ENCODE peak calls at places on chromosomes 3 and 15, in eight cellular contexts. T, S, Y, X, F, W, C and B are unnamed samples.

GRCh38 chr3:50245831-50246516 is 10.0 kb downstream of the GNAI2 start:
- DNase-seq in X (peak), T (peak), Y (peak), F (peak), W (peak), C (no peak), S (peak), B (peak)

GRCh38 chr3:160876568-160877100 is 120.6 kb downstream of the PPM1L start:
- DNase-seq in C (no peak), F (no peak), Y (no peak), T (no peak), X (no peak), W (no peak), S (no peak), B (no peak)

GRCh38 chr3:41209646-41210045 is 10.3 kb downstream of the CTNNB1 start:
- DNase-seq in F (no peak), X (peak), W (no peak), C (no peak), T (no peak), Y (no peak), S (no peak), B (no peak)

GRCh38 chr15:101522091-101522490 is 32.6 kb upstream of the PCSK6 start:
- DNase-seq in C (no peak), T (no peak), Y (no peak), X (no peak), F (no peak), S (no peak), W (no peak), B (no peak)

GRCh38 chr3:32082727-32083126 is 23.7 kb upstream of the GPD1L start:
- DNase-seq in F (peak), Y (no peak), X (no peak), W (peak), T (no peak), S (peak), C (peak), B (no peak)

GRCh38 chr3:124860599-124860998 is 26.6 kb downstream of the ITGB5 start:
- DNase-seq in S (peak), T (peak), X (peak), F (peak), W (peak), C (peak), Y (peak), B (peak)

GRCh38 chr3:45701167-45701867 is 12.1 kb downstream of the SACM1L start:
- DNase-seq in W (no peak), C (peak), S (no peak), F (no peak), T (no peak), X (no peak), Y (no peak), B (no peak)

GRCh38 chr3:155232605-155233004 is 60.9 kb downstream of the STRIT1 start:
- DNase-seq in Y (peak), F (peak), C (peak), S (peak), X (peak), W (peak), T (peak), B (peak)

GRCh38 chr3:70065666-70066253 is 66.2 kb downstream of the SAMMSON start:
- DNase-seq in T (no peak), Y (no peak), W (no peak), S (peak), X (no peak), F (no peak), C (no peak), B (peak)

GRCh38 chr3:175956964-175957363 is 1097.8 kb downstream of the NAALADL2 start:
- DNase-seq in S (peak), C (no peak), X (no peak), F (peak), T (no peak), W (no peak), Y (peak), B (peak)

GRCh38 chr15:41886741-41887140 is 7.1 kb downstream of the SPTBN5 start:
- DNase-seq in C (no peak), W (no peak), X (no peak), F (no peak), T (no peak), Y (no peak), S (no peak), B (no peak)

GRCh38 chr3:197149528-197149927 is 119.9 kb upstream of the MELTF start:
- DNase-seq in C (no peak), Y (no peak), F (peak), W (no peak), T (no peak), X (no peak), S (no peak), B (no peak)

GRCh38 chr3:27943106-27943505 is 221.0 kb upstream of the EOMES start:
- DNase-seq in C (no peak), F (peak), T (no peak), Y (peak), S (peak), W (peak), X (no peak), B (peak)
- TF ChIP-seq CTCF in C (peak), F (peak), T (peak), Y (peak), S (peak), W (peak), X (peak), B (no peak)

GRCh38 chr3:173538410-173538809 is 140.9 kb downstream of the NLGN1 start:
- DNase-seq in F (no peak), W (no peak), Y (no peak), T (no peak), X (no peak), C (no peak), S (no peak), B (no peak)
- TF ChIP-seq CTCF in F (no peak), W (no peak), Y (no peak), T (no peak), X (peak), C (peak), S (no peak), B (peak)

GRCh38 chr15:86044981-86045380 is 34.7 kb upstream of the AGBL1 start:
- DNase-seq in X (no peak), C (no peak), T (no peak), F (no peak), W (no peak), S (no peak), Y (no peak), B (no peak)
- TF ChIP-seq CTCF in X (no peak), C (no peak), T (no peak), F (no peak), W (no peak), S (no peak), Y (no peak), B (no peak)

DNA sequence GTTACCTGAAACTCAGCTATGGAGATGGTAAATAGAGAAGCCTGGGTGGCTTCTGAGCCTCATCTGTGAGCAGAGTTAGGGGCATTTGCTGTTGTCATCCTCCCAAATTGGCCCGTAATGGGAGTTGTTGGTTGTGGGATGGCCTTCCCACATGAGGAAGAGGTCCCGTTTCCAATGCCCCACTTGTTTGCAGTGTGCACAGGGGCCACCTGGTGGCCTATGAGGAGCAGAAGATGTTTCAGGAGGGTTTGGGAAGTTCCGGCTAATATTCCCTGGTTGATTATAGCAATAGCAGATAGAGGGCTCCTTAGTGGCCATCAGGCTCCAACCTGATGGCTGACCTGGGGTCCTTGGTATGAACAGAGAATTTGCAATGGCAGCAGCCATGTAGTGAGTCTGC is 1546.5 kb downstream of the OTOL1 start:
- DNase-seq in F (peak), X (peak), S (peak), T (no peak), W (no peak), Y (peak), C (no peak), B (peak)
- TF ChIP-seq CTCF in F (peak), X (peak), S (peak), T (peak), W (no peak), Y (peak), C (no peak), B (peak)

GRCh38 chr3:46893146-46893748 is 15.7 kb downstream of the PTH1R start:
- DNase-seq in W (no peak), T (no peak), C (no peak), F (peak), X (no peak), Y (no peak), S (no peak), B (no peak)

GRCh38 chr3:46891132-46891531 is 13.6 kb downstream of the PTH1R start:
- DNase-seq in Y (no peak), W (no peak), F (no peak), X (no peak), S (no peak), C (no peak), T (no peak), B (no peak)

GRCh38 chr3:46893763-46894162 is 16.2 kb downstream of the PTH1R start:
- DNase-seq in Y (no peak), T (no peak), W (no peak), F (no peak), X (no peak), S (no peak), C (no peak), B (no peak)

GRCh38 chr3:46894256-46894655 is 16.7 kb downstream of the PTH1R start:
- DNase-seq in Y (no peak), W (no peak), X (no peak), S (no peak), T (no peak), F (no peak), C (no peak), B (no peak)

DNA sequence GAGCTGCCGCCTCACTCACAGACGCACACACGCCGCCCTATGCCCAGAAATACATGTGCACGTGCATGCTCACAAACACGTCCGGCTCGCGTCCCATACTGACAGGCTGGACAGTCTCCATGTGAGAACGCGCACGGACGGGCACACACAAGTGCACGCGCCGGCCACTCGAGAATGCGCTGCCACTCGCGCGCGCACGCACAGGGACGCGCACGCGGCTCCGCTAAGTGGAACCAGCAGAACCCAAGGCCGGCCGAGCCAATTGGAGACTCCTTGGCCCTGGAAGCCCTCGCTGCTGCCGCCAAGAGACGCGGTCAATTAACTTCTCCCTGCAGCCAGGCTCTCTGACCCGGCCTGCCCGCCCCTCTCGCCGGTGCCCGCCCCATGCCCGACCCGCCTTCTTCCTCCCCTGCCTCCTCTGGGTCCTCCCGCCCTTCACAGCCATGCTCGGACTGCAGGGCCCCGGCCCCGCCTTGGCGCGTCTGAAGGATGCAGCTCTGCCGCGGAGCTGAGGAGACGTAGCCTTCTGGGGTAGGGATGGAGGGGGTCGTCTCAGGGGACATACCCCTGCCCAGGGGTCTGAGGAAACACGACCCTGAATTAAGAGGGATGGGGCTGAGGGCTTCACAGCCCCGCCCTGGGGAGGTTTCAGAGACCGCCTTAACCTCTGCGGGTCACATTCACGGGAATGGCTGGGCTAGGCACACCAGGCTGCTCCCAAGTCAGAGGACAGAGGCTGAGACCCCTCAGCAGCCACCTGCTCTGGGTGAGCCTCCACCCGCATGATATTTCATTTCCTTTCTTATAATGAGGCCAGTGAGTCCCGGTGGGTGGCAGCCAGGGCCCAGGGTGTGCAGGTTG is 15.0 kb downstream of the PTH1R start:
- DNase-seq in W (peak), F (peak), Y (peak), C (peak), S (peak), X (peak), T (peak), B (peak)
- TF ChIP-seq CTCF in W (no peak), F (no peak), Y (no peak), C (no peak), S (no peak), X (no peak), T (no peak), B (no peak)

DNA sequence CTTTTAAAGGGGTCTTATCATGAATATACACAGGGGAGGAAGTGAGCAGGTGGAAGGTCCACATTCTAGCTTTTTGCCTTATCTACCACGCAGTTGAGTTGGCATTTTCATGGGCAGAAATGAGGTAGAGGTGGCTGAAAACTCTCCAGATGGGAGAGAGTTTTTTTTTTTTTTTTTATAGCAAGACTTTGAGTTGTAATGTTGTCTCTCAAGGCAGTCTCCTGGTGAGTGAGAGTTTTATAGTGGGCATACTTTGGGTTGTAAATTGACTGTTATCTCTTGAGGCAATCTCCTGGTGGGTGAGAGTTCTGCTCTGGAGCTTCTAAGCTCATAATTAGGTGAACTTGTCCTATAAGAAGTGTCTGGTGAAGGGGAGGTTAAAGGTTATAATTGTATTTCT is 191.7 kb upstream of the NAALADL2 start:
- DNase-seq in T (no peak), W (no peak), Y (no peak), S (no peak), X (no peak), F (no peak), C (no peak), B (no peak)
- TF ChIP-seq CTCF in T (no peak), W (no peak), Y (no peak), S (no peak), X (no peak), F (no peak), C (no peak), B (no peak)